ENCODE peak calls at places on chromosomes 2 and 18, in seven cellular contexts. K is PC-3; Y is SJSA1; Z is adrenal gland; J is pancreas; M is CD8-positive, alpha-beta T cell; W is thoracic aorta. P is an unnamed sample.

GRCh38 chr2:97788986-97789644 is 75.7 kb downstream of the ZAP70 start:
- DNase-seq in K (no peak), Y (no peak), W (no peak), M (no peak), Z (no peak), J (no peak), P (no peak)

GRCh38 chr2:235106874-235107639 is 155.2 kb downstream of the SH3BP4 start:
- DNase-seq in Y (peak), Z (peak), J (peak), K (peak), W (no peak), M (no peak), P (peak)

GRCh38 chr18:26474542-26474941 is 73.8 kb downstream of the KCTD1 start:
- DNase-seq in W (no peak), Z (no peak), M (no peak), Y (no peak), K (no peak), J (no peak), P (no peak)

GRCh38 chr2:120546865-120547390 is 188.7 kb upstream of the GLI2 start:
- DNase-seq in J (no peak), M (no peak), W (no peak), Y (no peak), K (no peak), Z (no peak), P (no peak)

GRCh38 chr2:8573234-8573941 is 108.5 kb upstream of the ID2 start:
- DNase-seq in M (no peak), W (no peak), Y (no peak), Z (peak), J (no peak), K (no peak), P (no peak)

GRCh38 chr18:74290831-74291770 is 662 bp downstream of the CYB5A start:
- DNase-seq in M (no peak), J (peak), W (no peak), Z (no peak), K (peak), Y (no peak), P (peak)

GRCh38 chr2:186485576-186485870 is 537 bp upstream of the ZC3H15 start:
- DNase-seq in J (no peak), K (no peak), W (no peak), M (no peak), Z (no peak), Y (no peak), P (no peak)

GRCh38 chr2:84704505-84705244 is 176.2 kb downstream of the TRABD2A start:
- DNase-seq in Z (no peak), W (no peak), J (no peak), Y (no peak), K (no peak), M (no peak), P (no peak)

GRCh38 chr2:167706800-167707199 is 540.6 kb downstream of the STK39 start:
- DNase-seq in J (no peak), Z (no peak), K (no peak), M (no peak), W (no peak), Y (no peak), P (no peak)

GRCh38 chr2:83594841-83595720 is 864.0 kb downstream of the SUCLG1 start:
- DNase-seq in J (no peak), M (no peak), Y (no peak), W (no peak), K (no peak), Z (no peak), P (no peak)

GRCh38 chr2:120312861-120313694 is 32.9 kb upstream of the INHBB start:
- DNase-seq in J (peak), Y (peak), M (peak), W (peak), K (peak), Z (peak), P (peak)

GRCh38 chr2:202883987-202884675 is 12.6 kb upstream of the ICA1L start:
- DNase-seq in K (no peak), W (no peak), Z (no peak), M (no peak), Y (no peak), J (no peak), P (no peak)

GRCh38 chr18:59957957-59958356 is 58.2 kb downstream of the PMAIP1 start:
- DNase-seq in Y (no peak), M (no peak), K (peak), J (peak), Z (peak), W (no peak), P (peak)

GRCh38 chr2:63667132-63667531 is 78.4 kb downstream of the MDH1 start:
- DNase-seq in J (no peak), Z (no peak), Y (no peak), W (no peak), K (peak), M (no peak), P (no peak)

GRCh38 chr2:229921101-229921891 is 513 bp downstream of the TRIP12 start:
- DNase-seq in W (peak), J (peak), Z (peak), K (peak), Y (peak), M (peak), P (peak)

GRCh38 chr18:58232674-58233073 is 188.6 kb downstream of the NEDD4L start:
- DNase-seq in Y (no peak), J (no peak), Z (no peak), M (no peak), K (no peak), W (no peak), P (no peak)

GRCh38 chr18:58231930-58232329 is 187.9 kb downstream of the NEDD4L start:
- DNase-seq in K (peak), Y (no peak), J (no peak), W (no peak), M (no peak), Z (no peak), P (no peak)

GRCh38 chr18:58230438-58231179 is 186.6 kb downstream of the NEDD4L start:
- DNase-seq in Z (no peak), Y (peak), M (no peak), J (no peak), K (peak), W (no peak), P (no peak)

GRCh38 chr18:58234359-58234741 is 190.3 kb downstream of the NEDD4L start:
- DNase-seq in W (no peak), Y (no peak), Z (no peak), M (no peak), J (no peak), K (no peak), P (no peak)

GRCh38 chr18:58235001-58235436 is 191.0 kb downstream of the NEDD4L start:
- DNase-seq in Y (no peak), K (peak), W (no peak), M (no peak), J (no peak), Z (no peak), P (no peak)
- H3K27ac ChIP-seq in Y (no peak), K (peak), W (no peak), M (no peak), J (peak), Z (no peak), P (no peak)

GRCh38 chr18:25351280-25351772 is 640 bp downstream of the ZNF521 start:
- DNase-seq in W (no peak), J (no peak), Y (no peak), Z (no peak), M (no peak), K (no peak), P (no peak)

GRCh38 chr18:25348361-25349130 is 3.4 kb downstream of the ZNF521 start:
- DNase-seq in W (no peak), J (no peak), Z (no peak), K (no peak), Y (no peak), M (no peak), P (no peak)

GRCh38 chr18:25349926-25350560 is 1.9 kb downstream of the ZNF521 start:
- DNase-seq in W (no peak), M (no peak), Z (no peak), Y (no peak), J (peak), K (no peak), P (peak)

GRCh38 chr18:25350561-25351201 is 1.3 kb downstream of the ZNF521 start:
- DNase-seq in W (no peak), K (no peak), J (peak), Z (peak), Y (peak), M (no peak), P (peak)

DNA sequence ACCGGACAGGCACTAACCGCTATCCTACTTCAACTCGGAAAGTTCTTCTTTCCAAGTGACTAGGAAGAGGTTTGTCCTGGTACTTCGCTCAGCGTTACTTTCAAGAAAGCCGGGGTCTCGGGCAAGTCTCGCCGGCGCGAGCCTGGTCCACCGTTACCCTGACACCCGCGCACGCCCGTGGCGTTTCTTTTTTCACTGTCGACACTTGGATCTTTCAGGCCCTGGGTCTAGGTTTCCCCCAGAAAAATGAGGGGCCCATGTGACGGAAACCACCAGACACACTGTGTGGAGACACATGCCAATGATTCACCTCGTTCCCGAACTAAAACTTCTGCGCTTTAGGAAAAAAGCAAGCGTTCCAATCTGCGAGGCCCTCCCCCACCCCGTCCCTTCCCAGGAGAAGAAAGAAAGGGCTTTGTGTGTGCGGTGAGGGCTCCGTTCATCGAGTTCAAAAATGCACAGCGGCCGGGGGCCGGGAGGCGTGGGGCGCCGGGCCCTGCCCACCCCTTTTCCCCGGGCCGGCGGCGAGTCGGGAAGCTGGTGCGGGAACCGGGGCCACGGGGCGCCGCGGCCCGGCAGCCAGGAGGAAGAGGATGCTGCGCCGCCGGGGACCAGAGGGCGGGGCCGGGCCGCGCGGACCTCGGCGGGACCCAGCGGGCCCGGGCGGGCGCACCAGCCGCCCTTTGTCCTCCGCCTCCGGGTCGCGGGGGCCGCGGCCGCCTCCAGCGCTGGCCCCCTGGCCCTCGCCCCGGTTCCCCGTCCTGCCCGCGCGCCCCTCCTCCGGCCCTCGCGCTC is 2.6 kb downstream of the ZNF521 start:
- DNase-seq in Y (peak), J (peak), K (no peak), Z (peak), M (no peak), W (no peak), P (peak)
- H3K27ac ChIP-seq in Y (no peak), J (peak), K (no peak), Z (peak), M (no peak), W (peak), P (peak)

GRCh38 chr2:233013027-233013461 is at the start of gene NGEF:
- DNase-seq in K (no peak), M (no peak), W (no peak), Z (peak), Y (no peak), J (peak), P (no peak)
- H3K27ac ChIP-seq in K (no peak), M (no peak), W (no peak), Z (no peak), Y (no peak), J (peak), P (no peak)

GRCh38 chr2:39494784-39495251 is 57.7 kb upstream of the MAP4K3 start:
- DNase-seq in J (no peak), Y (peak), W (no peak), Z (no peak), M (no peak), K (peak), P (no peak)
- H3K27ac ChIP-seq in J (no peak), Y (peak), W (no peak), Z (no peak), M (no peak), K (peak), P (no peak)

DNA sequence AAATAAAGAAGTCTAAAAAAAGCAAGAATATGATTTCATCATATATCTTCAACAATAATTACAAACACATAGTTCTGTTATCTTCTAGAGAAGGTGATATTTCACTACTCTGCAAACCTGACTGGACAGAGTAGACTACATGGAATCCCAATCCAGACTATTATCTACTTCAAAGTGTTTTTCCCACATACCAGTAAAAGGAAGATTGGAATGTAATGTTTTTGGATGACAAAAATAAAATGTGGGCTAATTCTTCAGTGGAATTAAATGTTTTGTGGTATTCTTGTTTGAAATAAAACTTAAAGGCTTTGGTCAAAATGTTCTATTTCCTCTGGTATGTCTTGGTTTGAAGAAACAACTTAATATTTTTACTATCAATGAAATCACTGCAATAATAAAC is 22.1 kb downstream of the COL5A2 start:
- DNase-seq in W (no peak), Y (peak), Z (no peak), K (no peak), M (no peak), J (no peak), P (no peak)
- H3K27ac ChIP-seq in W (no peak), Y (no peak), Z (no peak), K (no peak), M (no peak), J (no peak), P (no peak)

DNA sequence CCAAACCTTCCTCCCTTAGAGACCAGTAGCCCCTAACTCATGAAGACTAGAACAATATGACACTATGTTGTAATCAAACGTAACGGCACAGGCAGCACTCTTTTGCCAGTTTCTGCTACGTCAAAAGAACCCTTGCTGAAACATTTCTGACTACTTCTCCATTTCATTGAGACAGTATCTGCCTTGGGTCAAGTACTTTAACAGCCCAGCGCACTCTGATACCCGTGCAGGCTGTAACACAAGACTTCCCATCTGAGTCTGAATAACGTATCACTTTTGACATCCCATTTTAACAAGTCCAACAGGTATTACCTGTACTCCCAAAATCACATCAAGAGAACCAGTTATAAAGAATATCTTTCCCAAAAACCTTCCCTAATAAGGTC is 38.4 kb downstream of the TBC1D8 start:
- DNase-seq in Y (no peak), W (no peak), J (no peak), M (no peak), Z (no peak), K (peak), P (no peak)
- H3K27ac ChIP-seq in Y (peak), W (no peak), J (peak), M (no peak), Z (peak), K (peak), P (peak)

DNA sequence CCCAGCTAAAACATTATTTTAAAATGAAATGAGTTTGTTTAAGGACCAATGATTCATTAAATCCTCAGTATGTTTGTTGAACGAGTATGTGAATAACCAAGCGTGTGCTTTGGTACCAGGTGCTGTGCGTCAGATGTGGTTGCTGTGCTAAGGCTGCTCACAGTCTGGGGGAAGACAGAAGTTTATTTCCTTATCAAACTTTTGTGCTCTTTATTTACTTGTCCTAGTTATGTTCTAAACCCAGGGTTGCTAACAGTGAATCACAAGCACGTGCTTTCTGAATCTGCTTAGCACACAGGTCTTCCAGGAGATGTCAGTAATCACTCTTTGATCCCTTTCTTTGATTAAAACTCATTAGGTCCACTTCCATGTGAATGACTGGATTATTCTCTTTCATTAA is 37.0 kb downstream of the RAPGEF4 start:
- DNase-seq in J (no peak), W (no peak), M (no peak), Z (no peak), K (peak), Y (no peak), P (no peak)
- H3K27ac ChIP-seq in J (no peak), W (no peak), M (no peak), Z (no peak), K (peak), Y (no peak), P (no peak)

DNA sequence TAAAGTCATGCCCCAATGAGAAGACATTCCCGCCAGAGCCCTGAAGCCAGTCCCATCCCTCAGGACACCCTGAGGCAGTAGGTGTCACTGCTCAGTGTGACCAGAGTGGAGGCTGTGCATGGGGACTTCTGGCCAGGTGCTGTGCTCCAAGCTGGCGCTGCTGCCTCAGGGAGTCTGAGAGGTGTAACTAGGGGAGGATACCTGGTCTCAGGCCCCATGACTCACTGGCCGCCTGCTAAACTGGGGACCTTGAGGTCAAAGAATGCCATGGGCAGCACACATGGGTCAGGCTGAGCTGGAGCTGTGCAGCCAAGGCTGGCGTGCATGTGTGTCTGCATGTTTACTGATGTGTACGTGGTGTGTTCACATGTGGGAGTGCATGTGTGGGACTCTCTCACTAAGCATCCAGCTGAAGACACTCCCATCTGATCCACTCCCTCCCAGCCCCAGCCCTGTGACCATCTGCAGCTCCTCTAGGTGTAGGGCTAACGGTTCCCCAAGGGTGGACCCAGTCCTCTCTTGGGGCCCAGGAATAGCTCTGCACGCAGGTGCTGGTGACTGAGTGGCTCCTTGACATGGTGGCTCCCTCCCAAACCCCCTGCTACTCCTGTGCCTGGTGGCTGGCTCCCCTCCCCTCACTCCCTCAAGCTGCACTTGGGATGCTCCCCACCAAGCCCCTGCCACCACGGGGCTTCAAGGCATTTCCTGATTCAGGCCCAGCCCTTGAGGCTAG is 16.5 kb downstream of the HS6ST1 start:
- DNase-seq in J (peak), Y (no peak), K (no peak), W (no peak), M (no peak), Z (no peak), P (no peak)
- H3K27ac ChIP-seq in J (no peak), Y (peak), K (no peak), W (peak), M (no peak), Z (peak), P (no peak)